ENCODE peak calls at places on chromosomes 12 and 14, in seven cellular contexts. One of them, this sample, is unnamed.

GRCh38 chr12:128323526-128323925 is 56.6 kb downstream of the TMEM132C start:
- DNase-seq in Right ventricle myocardium inferior: no peak
- DNase-seq in activated CD4-positive, alpha-beta T cell treated with anti-CD3 and anti-CD28 coated beads for 48 hours: no peak
- DNase-seq in progenitor cell of endocrine pancreas: no peak
- DNase-seq in HEK293T: no peak
- DNase-seq in GM23248: no peak
- DNase-seq in stimulated activated naive B cell treated with anti-CD40 and anti-IgM and Interleukin-4, amounts not matched to agents 10 μg/mL and 1 μg/mL and 100 μg/mL, for 72 hours: no peak
- DNase-seq in this sample: no peak

GRCh38 chr14:51180577-51180976 is 59.5 kb upstream of the TMX1 start:
- DNase-seq in GM23248: no peak
- DNase-seq in activated CD4-positive, alpha-beta T cell treated with anti-CD3 and anti-CD28 coated beads for 48 hours: no peak
- DNase-seq in HEK293T: no peak
- DNase-seq in progenitor cell of endocrine pancreas: no peak
- DNase-seq in stimulated activated naive B cell treated with anti-CD40 and anti-IgM and Interleukin-4, amounts not matched to agents 10 μg/mL and 1 μg/mL and 100 μg/mL, for 72 hours: peak
- DNase-seq in Right ventricle myocardium inferior: no peak
- DNase-seq in this sample: no peak

GRCh38 chr12:8057839-8058238 is 8.3 kb downstream of the C3AR1 start:
- DNase-seq in activated CD4-positive, alpha-beta T cell treated with anti-CD3 and anti-CD28 coated beads for 48 hours: no peak
- DNase-seq in progenitor cell of endocrine pancreas: no peak
- DNase-seq in HEK293T: no peak
- DNase-seq in Right ventricle myocardium inferior: no peak
- DNase-seq in stimulated activated naive B cell treated with anti-CD40 and anti-IgM and Interleukin-4, amounts not matched to agents 10 μg/mL and 1 μg/mL and 100 μg/mL, for 72 hours: no peak
- DNase-seq in GM23248: peak
- DNase-seq in this sample: no peak

GRCh38 chr12:75658826-75659823 is 147.7 kb upstream of the KRR1 start:
- DNase-seq in progenitor cell of endocrine pancreas: no peak
- DNase-seq in Right ventricle myocardium inferior: no peak
- DNase-seq in HEK293T: no peak
- DNase-seq in activated CD4-positive, alpha-beta T cell treated with anti-CD3 and anti-CD28 coated beads for 48 hours: peak
- DNase-seq in GM23248: peak
- DNase-seq in stimulated activated naive B cell treated with anti-CD40 and anti-IgM and Interleukin-4, amounts not matched to agents 10 μg/mL and 1 μg/mL and 100 μg/mL, for 72 hours: no peak
- DNase-seq in this sample: peak

GRCh38 chr12:5796171-5797091 is 148.6 kb downstream of the ANO2 start:
- DNase-seq in HEK293T: peak
- DNase-seq in activated CD4-positive, alpha-beta T cell treated with anti-CD3 and anti-CD28 coated beads for 48 hours: peak
- DNase-seq in stimulated activated naive B cell treated with anti-CD40 and anti-IgM and Interleukin-4, amounts not matched to agents 10 μg/mL and 1 μg/mL and 100 μg/mL, for 72 hours: peak
- DNase-seq in progenitor cell of endocrine pancreas: peak
- DNase-seq in Right ventricle myocardium inferior: peak
- DNase-seq in GM23248: peak
- DNase-seq in this sample: no peak

GRCh38 chr14:36465178-36465577 is 54.9 kb downstream of the NKX2-1 start:
- DNase-seq in activated CD4-positive, alpha-beta T cell treated with anti-CD3 and anti-CD28 coated beads for 48 hours: no peak
- DNase-seq in HEK293T: no peak
- DNase-seq in Right ventricle myocardium inferior: no peak
- DNase-seq in progenitor cell of endocrine pancreas: no peak
- DNase-seq in stimulated activated naive B cell treated with anti-CD40 and anti-IgM and Interleukin-4, amounts not matched to agents 10 μg/mL and 1 μg/mL and 100 μg/mL, for 72 hours: no peak
- DNase-seq in GM23248: no peak
- DNase-seq in this sample: no peak

GRCh38 chr12:124381454-124382207 is 86.7 kb downstream of the RFLNA start:
- DNase-seq in HEK293T: no peak
- DNase-seq in Right ventricle myocardium inferior: peak
- DNase-seq in GM23248: peak
- DNase-seq in activated CD4-positive, alpha-beta T cell treated with anti-CD3 and anti-CD28 coated beads for 48 hours: no peak
- DNase-seq in stimulated activated naive B cell treated with anti-CD40 and anti-IgM and Interleukin-4, amounts not matched to agents 10 μg/mL and 1 μg/mL and 100 μg/mL, for 72 hours: no peak
- DNase-seq in progenitor cell of endocrine pancreas: no peak
- DNase-seq in this sample: peak

GRCh38 chr14:87678624-87679023 is 314.4 kb downstream of the GALC start:
- DNase-seq in GM23248: no peak
- DNase-seq in stimulated activated naive B cell treated with anti-CD40 and anti-IgM and Interleukin-4, amounts not matched to agents 10 μg/mL and 1 μg/mL and 100 μg/mL, for 72 hours: no peak
- DNase-seq in activated CD4-positive, alpha-beta T cell treated with anti-CD3 and anti-CD28 coated beads for 48 hours: no peak
- DNase-seq in HEK293T: no peak
- DNase-seq in Right ventricle myocardium inferior: no peak
- DNase-seq in progenitor cell of endocrine pancreas: no peak
- DNase-seq in this sample: peak

GRCh38 chr14:69046468-69046867 is 67.4 kb upstream of the ACTN1 start:
- DNase-seq in activated CD4-positive, alpha-beta T cell treated with anti-CD3 and anti-CD28 coated beads for 48 hours: no peak
- DNase-seq in GM23248: peak
- DNase-seq in HEK293T: no peak
- DNase-seq in progenitor cell of endocrine pancreas: no peak
- DNase-seq in Right ventricle myocardium inferior: no peak
- DNase-seq in stimulated activated naive B cell treated with anti-CD40 and anti-IgM and Interleukin-4, amounts not matched to agents 10 μg/mL and 1 μg/mL and 100 μg/mL, for 72 hours: no peak
- DNase-seq in this sample: peak

GRCh38 chr14:92603309-92604257 is 90.0 kb downstream of the RIN3 start:
- DNase-seq in progenitor cell of endocrine pancreas: no peak
- DNase-seq in GM23248: peak
- DNase-seq in Right ventricle myocardium inferior: no peak
- DNase-seq in HEK293T: no peak
- DNase-seq in activated CD4-positive, alpha-beta T cell treated with anti-CD3 and anti-CD28 coated beads for 48 hours: peak
- DNase-seq in stimulated activated naive B cell treated with anti-CD40 and anti-IgM and Interleukin-4, amounts not matched to agents 10 μg/mL and 1 μg/mL and 100 μg/mL, for 72 hours: no peak
- DNase-seq in this sample: no peak

GRCh38 chr12:25958254-25959068 is at the start of gene RASSF8:
- DNase-seq in HEK293T: peak
- DNase-seq in activated CD4-positive, alpha-beta T cell treated with anti-CD3 and anti-CD28 coated beads for 48 hours: peak
- DNase-seq in progenitor cell of endocrine pancreas: peak
- DNase-seq in Right ventricle myocardium inferior: peak
- DNase-seq in GM23248: peak
- DNase-seq in stimulated activated naive B cell treated with anti-CD40 and anti-IgM and Interleukin-4, amounts not matched to agents 10 μg/mL and 1 μg/mL and 100 μg/mL, for 72 hours: peak
- DNase-seq in this sample: peak

GRCh38 chr12:27818421-27818918 is 38.4 kb upstream of the MANSC4 start:
- DNase-seq in HEK293T: no peak
- DNase-seq in stimulated activated naive B cell treated with anti-CD40 and anti-IgM and Interleukin-4, amounts not matched to agents 10 μg/mL and 1 μg/mL and 100 μg/mL, for 72 hours: no peak
- DNase-seq in GM23248: no peak
- DNase-seq in activated CD4-positive, alpha-beta T cell treated with anti-CD3 and anti-CD28 coated beads for 48 hours: no peak
- DNase-seq in Right ventricle myocardium inferior: no peak
- DNase-seq in progenitor cell of endocrine pancreas: no peak
- DNase-seq in this sample: peak

GRCh38 chr12:115383668-115384067 is 699.7 kb upstream of the TBX3 start:
- DNase-seq in progenitor cell of endocrine pancreas: no peak
- DNase-seq in HEK293T: no peak
- DNase-seq in Right ventricle myocardium inferior: no peak
- DNase-seq in stimulated activated naive B cell treated with anti-CD40 and anti-IgM and Interleukin-4, amounts not matched to agents 10 μg/mL and 1 μg/mL and 100 μg/mL, for 72 hours: no peak
- DNase-seq in activated CD4-positive, alpha-beta T cell treated with anti-CD3 and anti-CD28 coated beads for 48 hours: no peak
- DNase-seq in GM23248: peak
- DNase-seq in this sample: no peak